ENCODE peak calls at places on chromosome X, in four cellular contexts. N is GM12878, F is GM12891, R is HL-60. Q is an unnamed sample.

GRCh38 chrX:17842769-17843525 is 18.2 kb downstream of the RAI2 start:
- DNase-seq in R (no peak), F (no peak), N (no peak), Q (no peak)

GRCh38 chrX:138845791-138846190 is 134.3 kb upstream of the FGF13 start:
- DNase-seq in F (no peak), R (no peak), N (no peak), Q (no peak)

GRCh38 chrX:12319012-12319519 is 180.8 kb downstream of the FRMPD4 start:
- DNase-seq in F (no peak), N (no peak), R (no peak), Q (no peak)

GRCh38 chrX:151505796-151506195 is 57.7 kb upstream of the PASD1 start:
- DNase-seq in N (no peak), R (no peak), F (peak; percentile 3), Q (peak; percentile 16)

GRCh38 chrX:149721778-149722177 is 9.9 kb downstream of the MAGEA11 start:
- DNase-seq in F (no peak), N (no peak), R (no peak), Q (no peak)

GRCh38 chrX:74132265-74132664 is 171.7 kb upstream of the ZCCHC13 start:
- DNase-seq in R (no peak), F (no peak), N (no peak), Q (no peak)

GRCh38 chrX:49291615-49292337 is 11.7 kb upstream of the GAGE10 start:
- DNase-seq in R (no peak), F (peak; percentile 25), N (no peak), Q (peak; percentile 64)

GRCh38 chrX:9110808-9111207 is 76.9 kb upstream of the FAM9B start:
- DNase-seq in N (no peak), F (no peak), R (no peak), Q (no peak)

GRCh38 chrX:151227637-151228036 is 51.3 kb downstream of the GPR50 start:
- DNase-seq in N (no peak), R (no peak), F (no peak), Q (no peak)

GRCh38 chrX:53223955-53224859 is 800 bp downstream of the KDM5C start:
- DNase-seq in F (no peak), R (no peak), N (no peak), Q (peak; percentile 20)

GRCh38 chrX:154658957-154659356 is 5.6 kb upstream of the CTAG2 start:
- DNase-seq in F (no peak), N (no peak), R (no peak), Q (no peak)

GRCh38 chrX:139816204-139816603 is 108.2 kb upstream of the MCF2 start:
- DNase-seq in N (no peak), F (no peak), R (no peak), Q (no peak)

GRCh38 chrX:134935286-134935685 is 55.5 kb upstream of the SMIM10 start:
- DNase-seq in F (no peak), N (no peak), R (no peak), Q (no peak)

GRCh38 chrX:70172226-70172625 is 5.1 kb upstream of the DGAT2L6 start:
- DNase-seq in N (no peak), F (no peak), R (no peak), Q (no peak)

GRCh38 chrX:68743754-68744153 is 85.1 kb upstream of the EFNB1 start:
- DNase-seq in F (no peak), N (no peak), R (no peak), Q (no peak)

GRCh38 chrX:141468940-141469339 is 115.6 kb downstream of the SPANXA1 start:
- DNase-seq in R (no peak), N (no peak), F (no peak), Q (no peak)

GRCh38 chrX:7191681-7192110 is 43.7 kb upstream of the PUDP start:
- DNase-seq in N (no peak), F (no peak), R (no peak), Q (no peak)
- TF ChIP-seq SPI1 in N (no peak), F (no peak), R (no peak), Q (no peak)

GRCh38 chrX:18995216-18995615 is 11.3 kb upstream of the PHKA2 start:
- DNase-seq in F (no peak), R (no peak), N (no peak), Q (no peak)
- TF ChIP-seq SPI1 in F (no peak), R (no peak), N (no peak), Q (no peak)

DNA sequence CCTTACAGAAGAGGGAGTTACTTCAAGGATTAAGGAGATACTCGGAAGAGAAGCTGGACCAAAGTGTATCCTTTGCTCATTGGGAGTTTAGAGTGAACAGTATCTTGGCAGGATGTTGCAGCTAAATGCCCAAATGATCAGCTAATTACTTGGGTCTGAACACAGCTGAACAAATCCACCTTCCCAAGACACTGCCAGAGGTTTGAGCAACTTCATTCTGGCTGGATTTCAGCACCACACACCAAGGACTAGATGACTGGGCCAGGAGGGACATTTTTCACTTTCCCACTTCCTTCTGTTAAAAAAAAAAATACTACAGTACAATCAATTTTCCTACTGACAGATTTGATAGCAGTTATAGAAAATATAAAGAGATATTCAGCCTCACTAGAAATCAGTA is 324.6 kb downstream of the MID1IP1 start:
- DNase-seq in F (no peak), N (no peak), R (no peak), Q (no peak)
- TF ChIP-seq SPI1 in F (no peak), N (no peak), R (no peak), Q (no peak)

GRCh38 chrX:95063554-95063953 is 1389.5 kb downstream of the FAM133A start:
- DNase-seq in F (no peak), N (no peak), R (no peak), Q (no peak)
- TF ChIP-seq SPI1 in F (no peak), N (no peak), R (no peak), Q (no peak)

Q was measured in K562.